ENCODE peak calls at places on chromosome 1, in five cellular contexts. L is coronary artery, R is hepatocyte, K is astrocyte of the spinal cord, O is dorsolateral prefrontal cortex. Z is an unnamed sample.

GRCh38 chr1:116915182-116915611 is 5.5 kb downstream of the PTGFRN start:
- DNase-seq in L (peak), R (no peak), K (no peak), O (no peak), Z (no peak)

GRCh38 chr1:205584732-205585131 is 47.1 kb downstream of the ELK4 start:
- DNase-seq in L (peak), R (no peak), K (no peak), O (no peak), Z (no peak)

GRCh38 chr1:229582011-229582694 is 23.6 kb upstream of the ABCB10 start:
- DNase-seq in L (peak), R (no peak), K (peak), O (no peak), Z (peak)

GRCh38 chr1:199821029-199821779 is 206.3 kb upstream of the NR5A2 start:
- DNase-seq in L (no peak), R (no peak), K (no peak), O (no peak), Z (no peak)

GRCh38 chr1:204103121-204103741 is 30.3 kb downstream of the SOX13 start:
- DNase-seq in L (no peak), R (no peak), K (no peak), O (no peak), Z (peak)

GRCh38 chr1:7561331-7561921 is 209.7 kb upstream of the VAMP3 start:
- DNase-seq in L (no peak), R (no peak), K (no peak), O (no peak), Z (peak)

GRCh38 chr1:25063591-25064416 is 133.7 kb upstream of the RUNX3 start:
- DNase-seq in L (no peak), R (no peak), K (peak), O (no peak), Z (no peak)

GRCh38 chr1:185017338-185017737 is 28.0 kb upstream of the RNF2 start:
- DNase-seq in L (no peak), R (peak), K (peak), O (no peak), Z (peak)

GRCh38 chr1:115575661-115576060 is 66.1 kb upstream of the VANGL1 start:
- DNase-seq in L (no peak), R (no peak), K (no peak), O (no peak), Z (no peak)

GRCh38 chr1:230197644-230198567 is 130.9 kb downstream of the GALNT2 start:
- DNase-seq in L (no peak), R (no peak), K (no peak), O (no peak), Z (no peak)

GRCh38 chr1:118337346-118337745 is 152.3 kb upstream of the SPAG17 start:
- DNase-seq in L (no peak), R (no peak), K (no peak), O (no peak), Z (no peak)

GRCh38 chr1:8293141-8293540 is 24.8 kb upstream of the SLC45A1 start:
- DNase-seq in L (no peak), R (peak), K (no peak), O (no peak), Z (no peak)

GRCh38 chr1:156347337-156347736 is 9.0 kb downstream of the TSACC start:
- DNase-seq in L (no peak), R (no peak), K (peak), O (no peak), Z (peak)

GRCh38 chr1:58823481-58824010 is 39.7 kb upstream of the JUN start:
- DNase-seq in L (no peak), R (peak), K (peak), O (no peak), Z (peak)

GRCh38 chr1:242002072-242002471 is 3.2 kb upstream of the MAP1LC3C start:
- DNase-seq in L (no peak), R (no peak), K (no peak), O (no peak), Z (no peak)

GRCh38 chr1:241998950-241999495 is at the start of gene MAP1LC3C:
- DNase-seq in L (no peak), R (no peak), K (no peak), O (no peak), Z (no peak)

GRCh38 chr1:242002528-242002927 is 3.6 kb upstream of the MAP1LC3C start:
- DNase-seq in L (no peak), R (no peak), K (no peak), O (no peak), Z (no peak)

GRCh38 chr1:241997401-241997800 is 1.5 kb downstream of the MAP1LC3C start:
- DNase-seq in L (no peak), R (no peak), K (no peak), O (no peak), Z (no peak)

DNA sequence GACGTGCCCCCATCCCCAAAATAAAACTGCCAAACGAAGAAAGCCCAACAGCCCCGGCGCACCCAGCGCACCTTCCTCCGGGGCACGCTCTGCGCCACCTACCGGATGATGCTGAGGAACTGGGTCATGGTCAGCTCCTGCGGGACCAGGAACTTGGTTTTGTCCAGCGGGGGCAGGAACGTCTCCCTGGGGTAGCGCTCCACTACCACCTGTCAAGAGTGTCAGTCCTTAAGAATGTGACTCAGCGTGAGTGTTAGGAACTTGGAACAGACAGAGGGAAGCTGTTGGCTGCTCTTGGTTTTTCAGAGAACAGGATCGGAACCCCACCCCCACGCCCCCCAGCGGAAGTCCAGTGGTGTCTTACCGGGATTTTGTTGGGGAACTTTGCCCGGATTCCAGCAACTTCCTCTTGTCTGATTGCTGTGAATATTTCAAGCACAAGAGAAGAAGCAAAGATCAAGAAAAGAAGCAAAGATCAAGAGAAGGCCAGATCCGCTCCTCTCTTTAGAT is 431 bp downstream of the MAP1LC3C start:
- DNase-seq in L (peak), R (peak), K (peak), O (peak), Z (peak)
- H3K4me3 ChIP-seq in L (peak), R (no peak), K (peak), O (peak), Z (peak)

GRCh38 chr1:151113877-151114276 is 32.6 kb downstream of the SEMA6C start:
- DNase-seq in L (no peak), R (no peak), K (no peak), O (no peak), Z (no peak)
- TF ChIP-seq CTCF in L (no peak), R (no peak), K (no peak), O (no peak), Z (no peak)

DNA sequence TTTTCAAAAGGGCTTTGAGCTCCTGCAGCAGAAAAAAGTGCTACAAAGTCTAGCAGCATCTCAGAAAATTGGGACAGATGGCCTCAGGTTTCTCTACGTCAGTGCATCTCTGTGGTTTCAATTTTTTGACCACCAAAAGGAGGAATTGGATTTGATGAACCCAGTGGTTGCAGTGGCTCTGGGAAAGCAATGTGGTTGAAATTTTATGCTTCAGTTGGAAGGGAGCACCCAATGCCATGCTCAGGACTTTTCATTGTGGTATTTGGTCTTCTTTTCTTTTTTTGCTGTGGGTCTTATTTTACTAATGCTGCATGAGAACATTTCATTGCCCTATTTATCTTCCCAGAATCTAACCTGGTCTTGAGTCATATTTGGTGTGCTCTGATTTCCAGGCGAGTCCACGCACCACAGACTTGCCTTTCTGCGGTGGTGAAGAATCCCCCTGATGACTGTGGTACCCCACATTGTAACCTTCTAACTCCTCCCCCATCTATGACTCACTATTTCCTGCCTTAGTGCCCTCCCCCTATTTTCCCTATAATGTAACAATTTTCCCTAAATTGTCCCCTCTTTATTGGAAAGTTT is 56.7 kb downstream of the S1PR1 start:
- DNase-seq in L (no peak), R (no peak), K (peak), O (no peak), Z (peak)
- H3K4me3 ChIP-seq in L (no peak), R (no peak), K (no peak), O (no peak), Z (no peak)

GRCh38 chr1:101652476-101652875 is 344.2 kb downstream of the OLFM3 start:
- DNase-seq in L (no peak), R (no peak), K (no peak), O (no peak), Z (no peak)

DNA sequence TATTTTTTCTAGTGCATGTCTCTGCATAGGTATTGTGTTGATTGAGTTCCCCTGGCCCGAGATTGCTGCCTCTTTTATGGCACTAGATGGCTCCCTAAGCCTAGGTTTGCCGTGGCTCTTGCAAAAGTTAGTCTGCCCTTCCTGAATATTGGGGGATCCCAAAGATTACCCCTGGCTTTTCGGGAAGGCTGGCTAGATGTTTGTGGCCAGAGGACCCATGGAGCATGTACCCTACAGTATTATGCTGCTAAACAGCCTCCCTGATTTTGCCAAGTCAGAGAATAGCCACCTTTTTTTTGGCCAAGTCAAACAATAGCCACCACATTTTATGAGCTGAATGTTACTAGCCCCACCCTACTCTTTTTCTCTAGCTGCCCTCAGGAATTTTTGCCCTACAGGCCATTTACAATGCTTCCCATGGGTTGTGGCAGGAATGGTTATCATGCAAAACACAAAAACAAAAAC is 343.2 kb downstream of the OLFM3 start:
- DNase-seq in L (no peak), R (peak), K (peak), O (no peak), Z (peak)
- TF ChIP-seq CTCF in L (no peak), R (peak), K (peak), O (no peak), Z (peak)

GRCh38 chr1:44808938-44809917 is 905 bp downstream of the BTBD19 start:
- DNase-seq in L (peak), R (peak), K (peak), O (no peak), Z (peak)
- H3K4me3 ChIP-seq in L (peak), R (no peak), K (peak), O (peak), Z (peak)

DNA sequence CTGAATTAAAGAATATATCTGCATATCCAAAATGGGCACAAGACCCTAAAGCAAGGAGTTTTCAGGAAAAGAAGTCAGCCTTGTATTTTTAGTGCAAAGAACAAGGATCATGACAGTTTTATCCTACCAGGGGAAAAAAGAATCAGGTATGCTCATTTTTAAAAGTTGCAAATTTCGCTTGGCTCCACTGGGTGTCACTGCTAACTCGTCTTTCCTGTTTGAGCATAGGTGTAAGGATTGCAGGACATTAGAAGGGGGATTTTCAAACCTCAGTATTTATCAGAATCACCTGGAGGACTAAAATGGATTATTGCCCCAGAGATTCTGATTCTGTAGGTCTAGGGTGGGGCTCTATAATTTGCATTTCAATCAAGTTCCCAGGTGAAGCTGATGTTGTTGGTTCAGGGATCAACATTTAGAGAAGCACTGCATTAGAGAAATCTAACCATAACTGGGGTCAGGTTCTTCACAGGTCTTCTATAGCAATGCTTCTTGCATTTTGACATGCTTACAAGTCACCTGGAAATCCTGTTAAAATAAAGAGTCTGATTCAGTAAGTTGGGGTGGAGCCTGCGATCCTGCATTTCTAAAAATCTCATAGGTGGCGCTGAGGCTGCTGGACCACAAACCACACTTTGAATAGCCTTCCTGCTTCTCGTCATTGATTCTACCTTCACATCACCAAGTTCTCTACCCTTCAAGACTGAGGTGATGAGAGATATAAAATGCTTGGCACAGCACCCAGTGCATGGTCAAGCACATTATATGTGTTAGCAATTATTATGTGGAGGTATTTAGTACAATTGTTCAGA is 39.6 kb downstream of the NUF2 start:
- DNase-seq in L (no peak), R (peak), K (no peak), O (no peak), Z (peak)
- TF ChIP-seq CTCF in L (no peak), R (peak), K (peak), O (peak), Z (peak)